ENCODE peak calls at places on chromosomes 6 and 20, in five cellular contexts. L, H, M, C and X are unnamed samples. For H3K27me3, the result is how much of the 10 kb centered on the place peaks cover.

GRCh38 chr6:75243333-75244062 is at the start of gene COX7A2:
- DNase-seq in L (peak), H (peak), M (peak), C (peak), X (peak)

GRCh38 chr6:90369024-90369519 is 72.4 kb upstream of the BACH2 start:
- DNase-seq in L (peak), H (peak), M (peak), C (no peak), X (peak)

GRCh38 chr20:53050338-53050737 is 78.2 kb downstream of the TSHZ2 start:
- DNase-seq in L (peak), H (no peak), M (no peak), C (no peak), X (no peak)

GRCh38 chr6:168124921-168125320 is 45.9 kb upstream of the FRMD1 start:
- DNase-seq in L (no peak), H (no peak), M (no peak), C (no peak), X (no peak)

GRCh38 chr6:1798303-1798964 is 188.7 kb downstream of the FOXC1 start:
- DNase-seq in L (no peak), H (no peak), M (no peak), C (no peak), X (no peak)

GRCh38 chr20:21352703-21353102 is 44.6 kb downstream of the NKX2-4 start:
- DNase-seq in L (no peak), H (no peak), M (no peak), C (no peak), X (no peak)

GRCh38 chr6:99905209-99906106 is 88.6 kb downstream of the MCHR2 start:
- DNase-seq in L (peak), H (no peak), M (peak), C (no peak), X (peak)

GRCh38 chr20:51563597-51564332 is 21.2 kb upstream of the NFATC2 start:
- DNase-seq in L (peak), H (peak), M (peak), C (no peak), X (no peak)

GRCh38 chr20:57505991-57506390 is 18.9 kb downstream of the CTCFL start:
- DNase-seq in L (no peak), H (no peak), M (no peak), C (no peak), X (no peak)

GRCh38 chr20:6700563-6701328 is 66.7 kb upstream of the BMP2 start:
- DNase-seq in L (no peak), H (peak), M (no peak), C (no peak), X (no peak)

GRCh38 chr6:157449610-157450009 is 68.6 kb downstream of the ZDHHC14 start:
- DNase-seq in L (no peak), H (no peak), M (no peak), C (no peak), X (no peak)

GRCh38 chr20:40962733-40963504 is 65.7 kb upstream of the TOP1 start:
- DNase-seq in L (peak), H (peak), M (peak), C (peak), X (no peak)

GRCh38 chr20:44745560-44746366 is at the start of gene KCNK15:
- DNase-seq in L (peak), H (peak), M (peak), C (no peak), X (no peak)

GRCh38 chr20:10093087-10093591 is 58.4 kb downstream of the ANKEF1 start:
- DNase-seq in L (peak), H (no peak), M (peak), C (no peak), X (no peak)

GRCh38 chr6:74579794-74580193 is 626.1 kb downstream of the COL12A1 start:
- DNase-seq in L (no peak), H (no peak), M (no peak), C (no peak), X (no peak)

DNA sequence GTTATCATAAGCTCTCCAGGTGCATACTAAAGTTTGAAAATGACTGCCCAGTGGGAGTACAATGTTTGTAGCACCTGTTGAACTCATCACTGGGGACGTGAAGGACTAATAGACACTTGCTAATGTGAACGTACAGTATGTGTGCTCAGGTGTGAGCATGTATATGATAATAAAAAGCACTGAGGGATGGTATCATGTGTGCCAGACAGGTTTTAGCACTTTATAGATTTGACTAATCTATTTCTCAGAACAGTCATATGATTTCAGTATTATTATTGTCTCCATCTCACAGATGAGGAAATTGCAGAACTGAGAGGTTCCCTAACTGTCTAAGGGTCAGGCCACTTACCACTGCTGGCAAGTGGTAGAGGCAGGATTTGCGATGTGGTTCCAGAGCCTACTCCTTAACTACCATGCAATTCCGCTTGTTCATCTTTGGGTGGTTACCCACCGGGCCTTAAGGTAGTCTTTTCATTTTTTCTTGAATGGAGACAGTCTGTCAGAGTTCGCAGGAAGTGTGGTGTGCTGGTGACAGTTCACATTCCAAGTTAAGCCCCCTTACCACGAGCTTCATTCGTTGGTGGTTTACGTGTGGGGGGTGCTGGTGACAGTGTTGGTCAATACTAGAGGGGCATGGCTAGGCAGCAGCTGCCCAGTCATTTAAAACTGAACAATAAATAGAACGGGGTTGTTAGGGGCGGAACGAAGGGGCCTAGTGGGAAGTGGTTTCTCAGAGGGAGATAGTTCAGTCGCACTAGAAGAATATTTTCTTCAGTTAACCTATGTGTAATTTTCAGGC is 46.8 kb downstream of the RREB1 start:
- DNase-seq in L (no peak), H (no peak), M (no peak), C (no peak), X (no peak)
- H3K4me3 ChIP-seq in L (no peak), H (no peak), M (no peak), C (no peak), X (no peak)

GRCh38 chr20:46035713-46036112 is 6.7 kb downstream of the SLC12A5 start:
- DNase-seq in L (no peak), H (no peak), M (no peak), C (no peak), X (no peak)

GRCh38 chr20:46034039-46034438 is 5.0 kb downstream of the SLC12A5 start:
- DNase-seq in L (no peak), H (no peak), M (no peak), C (no peak), X (no peak)

GRCh38 chr20:46037036-46037435 is 8.0 kb downstream of the SLC12A5 start:
- DNase-seq in L (no peak), H (no peak), M (no peak), C (no peak), X (no peak)

GRCh38 chr20:46035253-46035652 is 6.2 kb downstream of the SLC12A5 start:
- DNase-seq in L (no peak), H (no peak), M (no peak), C (no peak), X (no peak)

GRCh38 chr20:46036370-46036769 is 7.4 kb downstream of the SLC12A5 start:
- DNase-seq in L (no peak), H (no peak), M (no peak), C (no peak), X (no peak)
- H3K27me3 ChIP-seq in L (under half), H (under half), M (under half), C (under half), X (under half)

GRCh38 chr6:6004147-6004995 is 2.4 kb downstream of the NRN1 start:
- DNase-seq in L (peak), H (no peak), M (peak), C (no peak), X (no peak)

GRCh38 chr6:6006428-6007310 is at the start of gene NRN1:
- DNase-seq in L (peak), H (no peak), M (peak), C (no peak), X (no peak)

GRCh38 chr6:6003334-6004146 is 3.2 kb downstream of the NRN1 start:
- DNase-seq in L (peak), H (no peak), M (peak), C (peak), X (no peak)

GRCh38 chr6:6007311-6008113 is 787 bp upstream of the NRN1 start:
- DNase-seq in L (peak), H (no peak), M (peak), C (no peak), X (no peak)

DNA sequence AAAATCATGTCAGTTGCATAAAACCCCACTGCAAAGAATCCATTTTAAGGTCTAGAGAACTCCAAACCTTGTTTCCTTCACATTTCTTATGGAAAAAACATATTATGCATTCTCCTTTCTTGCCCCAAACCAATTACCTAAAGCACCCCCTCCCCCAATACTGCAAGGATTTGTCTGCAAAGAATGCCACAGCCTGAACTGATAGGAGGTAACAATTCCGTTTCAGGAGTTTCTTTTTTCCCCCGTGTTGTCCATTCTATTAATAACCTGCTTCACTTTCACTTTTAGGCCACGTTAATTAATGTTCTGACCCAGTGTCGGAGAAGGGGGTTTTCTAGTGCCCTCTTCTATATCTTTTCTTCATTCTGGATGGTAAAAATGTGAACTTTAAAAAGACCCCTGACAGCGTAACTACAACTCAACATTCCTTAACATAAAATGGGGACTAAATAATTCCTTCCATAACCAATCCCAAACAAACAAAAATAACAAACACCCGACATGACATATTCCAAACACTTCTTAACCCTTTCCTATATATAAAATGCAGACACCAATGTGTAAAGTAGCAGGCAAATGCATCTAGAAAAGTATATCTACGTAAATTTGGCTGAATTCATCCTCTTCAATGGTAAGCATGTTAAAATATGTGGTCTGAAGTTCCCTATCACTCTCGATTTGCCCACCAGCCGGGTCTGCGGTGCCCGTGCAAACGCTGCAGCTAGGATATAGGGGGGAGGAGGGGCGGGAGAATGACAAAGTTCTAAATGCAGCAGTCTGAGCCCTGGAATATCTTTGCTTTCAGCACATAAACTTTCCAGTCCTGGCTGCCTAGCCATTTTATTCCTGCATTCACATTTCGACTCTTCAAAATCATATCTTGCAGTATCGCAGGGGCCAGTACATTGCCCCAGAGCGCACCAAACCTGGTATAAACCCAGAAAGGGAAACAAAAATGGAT is 978 bp downstream of the NRN1 start:
- DNase-seq in L (no peak), H (no peak), M (no peak), C (no peak), X (no peak)
- H3K4me3 ChIP-seq in L (no peak), H (peak), M (peak), C (peak), X (peak)

GRCh38 chr20:25058051-25058796 is at the start of gene ACSS1:
- DNase-seq in L (peak), H (peak), M (no peak), C (peak), X (no peak)

GRCh38 chr20:25059487-25059820 is 1.5 kb upstream of the ACSS1 start:
- DNase-seq in L (no peak), H (no peak), M (no peak), C (no peak), X (no peak)

GRCh38 chr20:25057234-25058050 is 497 bp downstream of the ACSS1 start:
- DNase-seq in L (peak), H (peak), M (peak), C (peak), X (no peak)

GRCh38 chr20:25059866-25060465 is 2.0 kb upstream of the ACSS1 start:
- DNase-seq in L (no peak), H (no peak), M (no peak), C (no peak), X (no peak)

GRCh38 chr20:25058797-25059486 is 1.0 kb upstream of the ACSS1 start:
- DNase-seq in L (no peak), H (no peak), M (no peak), C (no peak), X (no peak)
- H3K27me3 ChIP-seq in L (under half), H (under half), M (under half), C (under half), X (under half)

GRCh38 chr20:17557675-17558006 is 12.2 kb upstream of the DSTN start:
- DNase-seq in L (peak), H (no peak), M (peak), C (no peak), X (no peak)
- H3K4me3 ChIP-seq in L (peak), H (no peak), M (no peak), C (no peak), X (no peak)